ENCODE peak calls at places on chromosomes 13 and 19, in eight cellular contexts. One of them, this sample, is unnamed.

GRCh38 chr19:15283141-15283885 is 49.0 kb downstream of the BRD4 start:
- DNase-seq in AG04449: no peak
- DNase-seq in fibroblast of the aortic adventitia: peak; percentile 83
- DNase-seq in CD8-positive, alpha-beta T cell: no peak
- DNase-seq in colonic mucosa: no peak
- DNase-seq in osteocyte: no peak
- DNase-seq in ascending aorta: peak; percentile 85
- DNase-seq in endothelial cell: no peak
- DNase-seq in this sample: peak; percentile 23

GRCh38 chr13:40875583-40875982 is 86.2 kb downstream of the SLC25A15 start:
- DNase-seq in AG04449: no peak
- DNase-seq in fibroblast of the aortic adventitia: no peak
- DNase-seq in CD8-positive, alpha-beta T cell: no peak
- DNase-seq in colonic mucosa: no peak
- DNase-seq in osteocyte: no peak
- DNase-seq in ascending aorta: no peak
- DNase-seq in endothelial cell: no peak
- DNase-seq in this sample: no peak

GRCh38 chr13:23828866-23829265 is 60.3 kb downstream of the MIPEP start:
- DNase-seq in AG04449: no peak
- DNase-seq in fibroblast of the aortic adventitia: peak; percentile 48
- DNase-seq in CD8-positive, alpha-beta T cell: no peak
- DNase-seq in colonic mucosa: no peak
- DNase-seq in osteocyte: no peak
- DNase-seq in ascending aorta: no peak
- DNase-seq in endothelial cell: no peak
- DNase-seq in this sample: peak; percentile 51

GRCh38 chr19:54573330-54573872 is at the start of gene LILRA2:
- DNase-seq in AG04449: no peak
- DNase-seq in fibroblast of the aortic adventitia: no peak
- DNase-seq in CD8-positive, alpha-beta T cell: no peak
- DNase-seq in colonic mucosa: no peak
- DNase-seq in osteocyte: no peak
- DNase-seq in ascending aorta: no peak
- DNase-seq in endothelial cell: no peak
- DNase-seq in this sample: no peak

GRCh38 chr13:47216176-47216822 is 319.4 kb upstream of the HTR2A start:
- DNase-seq in AG04449: peak; percentile 12
- DNase-seq in fibroblast of the aortic adventitia: no peak
- DNase-seq in CD8-positive, alpha-beta T cell: no peak
- DNase-seq in colonic mucosa: no peak
- DNase-seq in osteocyte: no peak
- DNase-seq in ascending aorta: no peak
- DNase-seq in endothelial cell: no peak
- DNase-seq in this sample: no peak

GRCh38 chr13:22176968-22177545 is 506.2 kb downstream of the FGF9 start:
- DNase-seq in AG04449: no peak
- DNase-seq in fibroblast of the aortic adventitia: no peak
- DNase-seq in CD8-positive, alpha-beta T cell: no peak
- DNase-seq in colonic mucosa: no peak
- DNase-seq in osteocyte: no peak
- DNase-seq in ascending aorta: no peak
- DNase-seq in endothelial cell: no peak
- DNase-seq in this sample: no peak

GRCh38 chr13:50762969-50763568 is 80.4 kb downstream of the DLEU7 start:
- DNase-seq in AG04449: no peak
- DNase-seq in fibroblast of the aortic adventitia: no peak
- DNase-seq in CD8-positive, alpha-beta T cell: no peak
- DNase-seq in colonic mucosa: no peak
- DNase-seq in osteocyte: no peak
- DNase-seq in ascending aorta: no peak
- DNase-seq in endothelial cell: no peak
- DNase-seq in this sample: no peak

GRCh38 chr19:41533691-41534090 is 42.3 kb upstream of the CEACAM21 start:
- DNase-seq in AG04449: no peak
- DNase-seq in fibroblast of the aortic adventitia: no peak
- DNase-seq in CD8-positive, alpha-beta T cell: no peak
- DNase-seq in colonic mucosa: no peak
- DNase-seq in osteocyte: no peak
- DNase-seq in ascending aorta: no peak
- DNase-seq in endothelial cell: no peak
- DNase-seq in this sample: no peak

GRCh38 chr13:98755116-98755515 is 2.6 kb upstream of the SLC15A1 start:
- DNase-seq in AG04449: no peak
- DNase-seq in fibroblast of the aortic adventitia: no peak
- DNase-seq in CD8-positive, alpha-beta T cell: no peak
- DNase-seq in colonic mucosa: no peak
- DNase-seq in osteocyte: no peak
- DNase-seq in ascending aorta: no peak
- DNase-seq in endothelial cell: no peak
- DNase-seq in this sample: no peak

GRCh38 chr13:36549771-36550170 is 117.5 kb downstream of the CCNA1 start:
- DNase-seq in AG04449: no peak
- DNase-seq in fibroblast of the aortic adventitia: peak; percentile 2
- DNase-seq in CD8-positive, alpha-beta T cell: no peak
- DNase-seq in colonic mucosa: no peak
- DNase-seq in osteocyte: no peak
- DNase-seq in ascending aorta: no peak
- DNase-seq in endothelial cell: no peak
- DNase-seq in this sample: peak; percentile 14

GRCh38 chr19:13825489-13826475 is 30.5 kb downstream of the ZSWIM4 start:
- DNase-seq in AG04449: no peak
- DNase-seq in fibroblast of the aortic adventitia: no peak
- DNase-seq in CD8-positive, alpha-beta T cell: peak; percentile 12
- DNase-seq in colonic mucosa: no peak
- DNase-seq in osteocyte: no peak
- DNase-seq in ascending aorta: peak; percentile 68
- DNase-seq in endothelial cell: no peak
- DNase-seq in this sample: no peak

GRCh38 chr19:3604227-3604986 is 2.3 kb downstream of the TBXA2R start:
- DNase-seq in AG04449: no peak
- DNase-seq in fibroblast of the aortic adventitia: no peak
- DNase-seq in CD8-positive, alpha-beta T cell: no peak
- DNase-seq in colonic mucosa: no peak
- DNase-seq in osteocyte: no peak
- DNase-seq in ascending aorta: peak; percentile 89
- DNase-seq in endothelial cell: no peak
- DNase-seq in this sample: no peak

DNA sequence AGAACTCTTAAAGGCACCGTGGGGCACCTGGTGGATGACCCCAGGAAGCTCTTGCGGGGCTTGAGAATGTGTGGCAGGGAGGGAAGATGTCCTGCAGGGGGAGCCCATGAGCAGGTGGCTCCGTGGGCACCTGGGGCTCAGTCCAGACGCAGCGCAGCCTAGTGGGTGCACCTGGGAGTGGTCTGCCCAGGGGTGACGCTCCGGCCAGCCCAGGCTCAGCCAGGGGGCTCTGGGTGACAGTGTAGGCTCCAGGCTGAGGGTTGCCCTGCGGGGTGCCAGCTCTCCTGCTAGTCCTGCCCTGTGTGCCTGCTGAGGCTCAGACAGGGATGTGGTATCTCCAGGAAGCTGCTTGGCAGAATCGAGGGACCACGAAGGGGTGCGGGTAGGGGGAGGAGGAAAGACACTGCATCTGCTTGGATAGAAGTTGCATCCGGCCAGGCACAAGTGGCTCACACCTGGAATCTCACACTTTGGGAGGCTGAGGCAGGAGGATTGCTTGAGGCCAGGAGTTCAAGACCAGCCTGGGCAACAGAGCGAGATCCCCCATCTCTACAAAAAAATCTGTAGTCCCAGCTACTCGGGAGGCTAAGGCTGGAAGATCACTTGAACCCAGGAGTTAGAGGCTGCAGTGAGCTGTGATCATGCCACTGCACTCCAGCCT is 15.0 kb upstream of the PGLS start:
- DNase-seq in AG04449: no peak
- DNase-seq in fibroblast of the aortic adventitia: peak; percentile 59
- DNase-seq in CD8-positive, alpha-beta T cell: peak; percentile 80
- DNase-seq in colonic mucosa: peak; percentile 82
- DNase-seq in osteocyte: no peak
- DNase-seq in ascending aorta: peak; percentile 81
- DNase-seq in endothelial cell: peak; percentile 90
- DNase-seq in this sample: peak; percentile 74
- TF ChIP-seq CTCF in AG04449: peak; percentile 91
- TF ChIP-seq CTCF in fibroblast of the aortic adventitia: peak; percentile 82
- TF ChIP-seq CTCF in CD8-positive, alpha-beta T cell: peak; percentile 90
- TF ChIP-seq CTCF in colonic mucosa: peak; percentile 94
- TF ChIP-seq CTCF in osteocyte: peak; percentile 76
- TF ChIP-seq CTCF in ascending aorta: peak; percentile 88
- TF ChIP-seq CTCF in endothelial cell: peak; percentile 96
- TF ChIP-seq CTCF in this sample: peak; percentile 83

DNA sequence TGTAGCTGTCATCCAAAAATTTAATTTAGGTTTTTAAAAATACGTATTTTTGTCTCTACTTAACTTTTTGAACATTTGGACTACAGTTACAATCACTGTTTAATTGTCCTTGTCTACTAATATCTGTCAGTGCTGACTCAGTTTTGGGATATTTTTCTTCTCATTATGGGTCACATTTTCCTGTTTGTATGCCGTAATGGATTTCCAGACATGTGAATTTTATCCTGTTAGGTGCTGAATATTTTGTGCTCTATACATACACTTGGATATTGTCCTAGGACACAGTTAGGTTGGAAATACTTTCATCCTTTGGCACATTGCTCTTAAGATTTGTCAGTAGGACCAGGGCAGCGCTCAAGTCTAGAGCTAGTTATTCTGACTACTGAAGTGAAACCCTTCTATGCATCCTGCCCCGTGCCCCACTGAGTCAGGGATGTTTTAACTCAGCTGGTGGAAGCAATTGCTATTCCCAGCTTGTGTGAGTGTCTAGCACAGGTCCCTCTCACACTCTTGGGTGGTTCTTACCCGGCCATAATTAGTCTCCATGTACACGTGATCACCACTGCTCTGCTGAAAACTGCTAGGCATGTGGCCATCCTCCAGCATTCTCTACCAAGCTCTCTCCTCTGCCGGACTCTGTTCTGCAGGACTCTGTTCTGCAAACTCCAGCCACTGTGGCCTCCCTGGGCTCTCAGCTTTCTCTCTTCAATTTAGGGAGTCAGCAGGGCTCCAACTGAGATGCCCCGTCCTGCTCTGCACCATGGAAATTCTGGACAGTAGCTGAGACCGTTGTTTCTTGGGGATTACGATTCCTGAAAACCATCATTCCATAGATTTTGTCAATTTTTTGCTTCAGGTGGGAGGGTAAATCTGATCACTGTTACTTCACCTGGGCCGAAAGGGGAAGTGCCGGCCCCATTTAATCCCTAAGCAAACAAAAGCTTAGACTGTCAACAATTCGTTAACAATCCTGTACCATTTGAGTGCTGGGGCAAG is 11.1 kb downstream of the PROZ start:
- DNase-seq in AG04449: no peak
- DNase-seq in fibroblast of the aortic adventitia: no peak
- DNase-seq in CD8-positive, alpha-beta T cell: no peak
- DNase-seq in colonic mucosa: no peak
- DNase-seq in osteocyte: no peak
- DNase-seq in ascending aorta: peak; percentile 55
- DNase-seq in endothelial cell: no peak
- DNase-seq in this sample: no peak
- TF ChIP-seq CTCF in AG04449: no peak
- TF ChIP-seq CTCF in fibroblast of the aortic adventitia: no peak
- TF ChIP-seq CTCF in CD8-positive, alpha-beta T cell: no peak
- TF ChIP-seq CTCF in colonic mucosa: no peak
- TF ChIP-seq CTCF in osteocyte: no peak
- TF ChIP-seq CTCF in ascending aorta: no peak
- TF ChIP-seq CTCF in endothelial cell: no peak
- TF ChIP-seq CTCF in this sample: no peak

DNA sequence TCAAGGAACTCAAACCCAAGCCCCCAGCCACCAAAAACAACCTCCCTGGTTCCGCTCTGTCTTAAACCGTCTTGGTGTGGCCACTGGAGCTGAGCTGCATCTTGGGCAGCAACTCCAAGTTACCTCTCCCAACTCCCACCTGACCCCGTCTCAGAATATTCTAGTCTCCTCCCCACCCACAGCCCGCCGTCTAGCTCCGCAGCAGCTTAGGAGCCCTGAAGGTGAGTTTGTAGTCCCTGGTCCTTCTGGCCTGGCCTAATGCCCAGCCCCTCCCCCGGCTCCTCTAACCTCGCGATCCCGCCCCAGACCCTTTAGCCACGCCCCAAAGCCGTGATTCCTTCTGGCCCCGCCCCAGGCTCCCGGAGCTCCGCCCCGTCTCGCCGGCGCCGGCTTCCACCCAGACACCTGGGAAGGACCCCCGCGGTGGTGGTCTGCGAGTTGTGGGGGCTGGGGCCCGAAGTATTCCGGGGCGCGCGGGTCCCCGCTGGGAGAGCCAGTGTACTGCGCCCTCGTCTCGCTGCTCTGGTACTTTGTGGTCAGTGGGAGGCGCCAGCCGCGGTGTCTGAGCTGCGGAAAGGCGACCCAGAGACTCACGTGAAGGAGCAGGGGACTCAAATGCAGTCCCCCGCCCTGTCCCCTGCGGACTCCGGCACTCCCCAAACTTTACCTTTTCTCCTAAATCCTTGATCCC is 2.5 kb upstream of the LHB start:
- DNase-seq in AG04449: no peak
- DNase-seq in fibroblast of the aortic adventitia: no peak
- DNase-seq in CD8-positive, alpha-beta T cell: peak; percentile 64
- DNase-seq in colonic mucosa: peak; percentile 92
- DNase-seq in osteocyte: no peak
- DNase-seq in ascending aorta: peak; percentile 71
- DNase-seq in endothelial cell: peak; percentile 71
- DNase-seq in this sample: no peak
- TF ChIP-seq CTCF in AG04449: peak; percentile 11
- TF ChIP-seq CTCF in fibroblast of the aortic adventitia: peak; percentile 7
- TF ChIP-seq CTCF in CD8-positive, alpha-beta T cell: no peak
- TF ChIP-seq CTCF in colonic mucosa: no peak
- TF ChIP-seq CTCF in osteocyte: peak; percentile 10
- TF ChIP-seq CTCF in ascending aorta: no peak
- TF ChIP-seq CTCF in endothelial cell: no peak
- TF ChIP-seq CTCF in this sample: peak; percentile 6

DNA sequence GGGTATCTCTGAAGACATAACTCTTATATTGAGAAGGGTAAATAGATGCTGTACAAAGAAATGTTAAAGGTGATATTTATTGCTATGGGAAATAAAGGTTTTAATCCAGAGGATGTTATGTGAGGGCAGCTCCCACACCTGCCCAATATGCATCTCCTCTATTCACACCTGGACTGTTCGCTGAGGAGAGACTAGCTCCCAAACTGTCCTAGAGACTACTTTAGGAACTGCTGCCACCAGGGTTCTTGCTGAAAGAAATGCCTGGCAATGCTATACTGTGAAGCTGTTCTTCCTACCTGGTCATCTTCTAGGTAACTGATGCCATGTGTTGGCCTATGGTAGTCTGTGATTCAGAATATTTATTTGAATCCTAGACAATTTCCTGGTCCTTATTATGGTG is 1421.5 kb upstream of the SPRY2 start:
- DNase-seq in AG04449: no peak
- DNase-seq in fibroblast of the aortic adventitia: no peak
- DNase-seq in CD8-positive, alpha-beta T cell: no peak
- DNase-seq in colonic mucosa: no peak
- DNase-seq in osteocyte: no peak
- DNase-seq in ascending aorta: no peak
- DNase-seq in endothelial cell: no peak
- DNase-seq in this sample: no peak
- TF ChIP-seq CTCF in AG04449: no peak
- TF ChIP-seq CTCF in fibroblast of the aortic adventitia: no peak
- TF ChIP-seq CTCF in CD8-positive, alpha-beta T cell: no peak
- TF ChIP-seq CTCF in colonic mucosa: no peak
- TF ChIP-seq CTCF in osteocyte: no peak
- TF ChIP-seq CTCF in ascending aorta: no peak
- TF ChIP-seq CTCF in endothelial cell: no peak
- TF ChIP-seq CTCF in this sample: no peak

This sample was measured in fibroblast of pulmonary artery.